ENCODE peak calls at places on chromosomes 11 and 22, in eight cellular contexts. W, L, A, B, T, N, Y and H are unnamed samples.
A peak's percentile ranks its signal among the peaks of the same experiment; 100 is the strongest.

GRCh38 chr22:27801616-27802388 is at the start of gene MN1:
- DNase-seq in W (peak; percentile 85), L (peak; percentile 28), A (peak; percentile 28), B (peak; percentile 47), T (no peak), N (no peak), Y (no peak), H (peak; percentile 66)

GRCh38 chr11:43969543-43969942 is 27.1 kb downstream of the C11orf96 start:
- DNase-seq in W (no peak), L (no peak), A (no peak), B (no peak), T (no peak), N (no peak), Y (no peak), H (no peak)

GRCh38 chr22:35630891-35631290 is 13.8 kb upstream of the MB start:
- DNase-seq in W (no peak), L (no peak), A (no peak), B (no peak), T (no peak), N (no peak), Y (no peak), H (no peak)

GRCh38 chr11:69102732-69103615 is 52.8 kb upstream of the SMIM38 start:
- DNase-seq in W (peak; percentile 64), L (no peak), A (no peak), B (no peak), T (no peak), N (no peak), Y (no peak), H (no peak)

GRCh38 chr11:1116666-1117390 is 40.9 kb upstream of the MUC5AC start:
- DNase-seq in W (no peak), L (no peak), A (no peak), B (no peak), T (no peak), N (no peak), Y (no peak), H (no peak)

GRCh38 chr11:62153087-62153395 is 29.2 kb downstream of the INCENP start:
- DNase-seq in W (no peak), L (no peak), A (no peak), B (no peak), T (no peak), N (no peak), Y (no peak), H (no peak)

GRCh38 chr11:116177521-116178220 is 595.1 kb downstream of the BUD13 start:
- DNase-seq in W (no peak), L (no peak), A (no peak), B (no peak), T (no peak), N (no peak), Y (no peak), H (no peak)

GRCh38 chr11:27234043-27234668 is 128.9 kb downstream of the CCDC34 start:
- DNase-seq in W (peak; percentile 17), L (no peak), A (no peak), B (no peak), T (peak; percentile 79), N (peak; percentile 61), Y (peak; percentile 99), H (no peak)

GRCh38 chr11:17765381-17766359 is 31.1 kb downstream of the KCNC1 start:
- DNase-seq in W (peak; percentile 89), L (no peak), A (no peak), B (no peak), T (peak; percentile 15), N (no peak), Y (no peak), H (peak; percentile 55)

GRCh38 chr11:1728931-1729691 is 21.3 kb downstream of the IFITM10 start:
- DNase-seq in W (no peak), L (peak; percentile 6), A (no peak), B (no peak), T (no peak), N (no peak), Y (no peak), H (no peak)

GRCh38 chr11:23288001-23288783 is 427.9 kb upstream of the CCDC179 start:
- DNase-seq in W (no peak), L (no peak), A (no peak), B (no peak), T (no peak), N (peak; percentile 72), Y (peak; percentile 88), H (no peak)

GRCh38 chr11:10604340-10604748 is 35.9 kb upstream of the LYVE1 start:
- DNase-seq in W (no peak), L (no peak), A (no peak), B (no peak), T (no peak), N (no peak), Y (peak; percentile 82), H (no peak)

GRCh38 chr11:18368236-18368635 is 26.1 kb upstream of the LDHA start:
- DNase-seq in W (no peak), L (no peak), A (no peak), B (no peak), T (no peak), N (no peak), Y (peak; percentile 9), H (no peak)

GRCh38 chr11:19777342-19778102 is 64.9 kb downstream of the NAV2 start:
- DNase-seq in W (peak; percentile 40), L (no peak), A (no peak), B (no peak), T (no peak), N (peak; percentile 27), Y (peak; percentile 53), H (no peak)

GRCh38 chr11:17221968-17222367 is 14.2 kb upstream of the PIK3C2A start:
- DNase-seq in W (no peak), L (no peak), A (no peak), B (no peak), T (no peak), N (no peak), Y (no peak), H (no peak)

GRCh38 chr11:131616456-131616855 is 246.0 kb downstream of the NTM start:
- DNase-seq in W (no peak), L (no peak), A (no peak), B (no peak), T (no peak), N (no peak), Y (no peak), H (no peak)

GRCh38 chr22:39721456-39722325 is 151.1 kb downstream of the CACNA1I start:
- DNase-seq in W (no peak), L (no peak), A (no peak), B (no peak), T (no peak), N (no peak), Y (no peak), H (no peak)

GRCh38 chr11:8262552-8263108 is 1.0 kb downstream of the LMO1 start:
- DNase-seq in W (peak; percentile 92), L (no peak), A (no peak), B (no peak), T (no peak), N (peak; percentile 11), Y (peak; percentile 25), H (peak; percentile 60)

GRCh38 chr11:100738701-100739100 is 51.6 kb downstream of the ARHGAP42 start:
- DNase-seq in W (no peak), L (no peak), A (no peak), B (no peak), T (no peak), N (no peak), Y (no peak), H (no peak)

GRCh38 chr11:27700351-27701261 is at the start of gene BDNF:
- DNase-seq in W (peak; percentile 72), L (no peak), A (no peak), B (no peak), T (no peak), N (no peak), Y (no peak), H (no peak)

GRCh38 chr22:40241200-40241763 is 63.6 kb downstream of the TNRC6B start:
- DNase-seq in W (no peak), L (peak; percentile 69), A (no peak), B (no peak), T (no peak), N (no peak), Y (no peak), H (no peak)

GRCh38 chr22:47042116-47042825 is 279.8 kb downstream of the TBC1D22A start:
- DNase-seq in W (no peak), L (no peak), A (no peak), B (no peak), T (no peak), N (no peak), Y (no peak), H (no peak)

GRCh38 chr11:120061761-120062560 is 76.0 kb downstream of the TRIM29 start:
- DNase-seq in W (peak; percentile 89), L (no peak), A (no peak), B (no peak), T (no peak), N (no peak), Y (no peak), H (peak; percentile 31)

GRCh38 chr11:95147364-95147905 is 57.8 kb downstream of the ENDOD1 start:
- DNase-seq in W (no peak), L (no peak), A (no peak), B (no peak), T (no peak), N (peak; percentile 69), Y (peak; percentile 90), H (no peak)

GRCh38 chr11:95499516-95500135 is 268.6 kb upstream of the SESN3 start:
- DNase-seq in W (no peak), L (no peak), A (no peak), B (no peak), T (no peak), N (no peak), Y (peak; percentile 63), H (no peak)

GRCh38 chr11:2980168-2980840 is 11.8 kb downstream of the NAP1L4 start:
- DNase-seq in W (no peak), L (no peak), A (no peak), B (no peak), T (no peak), N (no peak), Y (no peak), H (no peak)